ENCODE peak calls at places on chromosomes 12 and 14, in six cellular contexts. C, N, P, L, Y and R are unnamed samples. For H3K4me1, the result is how much of the 10 kb centered on the place peaks cover.

GRCh38 chr12:76623929-76624328 is 64.4 kb upstream of the OSBPL8 start:
- DNase-seq in C (no peak), N (no peak), P (peak), L (no peak), Y (no peak), R (peak)

GRCh38 chr12:89064151-89064550 is 288.1 kb downstream of the DUSP6 start:
- DNase-seq in C (no peak), N (no peak), P (no peak), L (no peak), Y (no peak), R (no peak)

GRCh38 chr12:75852143-75852542 is 179.4 kb downstream of the PHLDA1 start:
- DNase-seq in C (no peak), N (no peak), P (peak), L (no peak), Y (no peak), R (peak)

GRCh38 chr14:81427348-81428058 is 27.4 kb upstream of the STON2 start:
- DNase-seq in C (no peak), N (peak), P (no peak), L (no peak), Y (no peak), R (peak)

GRCh38 chr14:63672417-63673180 is 30.9 kb upstream of the WDR89 start:
- DNase-seq in C (no peak), N (no peak), P (peak), L (no peak), Y (no peak), R (no peak)

GRCh38 chr12:107109726-107110518 is 16.6 kb upstream of the CRY1 start:
- DNase-seq in C (no peak), N (no peak), P (no peak), L (no peak), Y (no peak), R (peak)

GRCh38 chr14:95891742-95892141 is 15.1 kb downstream of the TUNAR start:
- DNase-seq in C (no peak), N (no peak), P (peak), L (no peak), Y (no peak), R (no peak)

GRCh38 chr12:10726945-10727344 is 3.8 kb upstream of the YBX3 start:
- DNase-seq in C (no peak), N (no peak), P (no peak), L (no peak), Y (no peak), R (no peak)

GRCh38 chr12:124383028-124383427 is 88.1 kb downstream of the RFLNA start:
- DNase-seq in C (no peak), N (no peak), P (no peak), L (no peak), Y (no peak), R (no peak)
- H3K4me1 ChIP-seq in C (under half), N (under half), P (half or more), L (half or more), Y (under half), R (under half)

GRCh38 chr12:52183544-52183910 is 8.3 kb downstream of the KRT80 start:
- DNase-seq in C (no peak), N (no peak), P (no peak), L (no peak), Y (no peak), R (no peak)
- H3K4me1 ChIP-seq in C (under half), N (under half), P (under half), L (under half), Y (under half), R (under half)

DNA sequence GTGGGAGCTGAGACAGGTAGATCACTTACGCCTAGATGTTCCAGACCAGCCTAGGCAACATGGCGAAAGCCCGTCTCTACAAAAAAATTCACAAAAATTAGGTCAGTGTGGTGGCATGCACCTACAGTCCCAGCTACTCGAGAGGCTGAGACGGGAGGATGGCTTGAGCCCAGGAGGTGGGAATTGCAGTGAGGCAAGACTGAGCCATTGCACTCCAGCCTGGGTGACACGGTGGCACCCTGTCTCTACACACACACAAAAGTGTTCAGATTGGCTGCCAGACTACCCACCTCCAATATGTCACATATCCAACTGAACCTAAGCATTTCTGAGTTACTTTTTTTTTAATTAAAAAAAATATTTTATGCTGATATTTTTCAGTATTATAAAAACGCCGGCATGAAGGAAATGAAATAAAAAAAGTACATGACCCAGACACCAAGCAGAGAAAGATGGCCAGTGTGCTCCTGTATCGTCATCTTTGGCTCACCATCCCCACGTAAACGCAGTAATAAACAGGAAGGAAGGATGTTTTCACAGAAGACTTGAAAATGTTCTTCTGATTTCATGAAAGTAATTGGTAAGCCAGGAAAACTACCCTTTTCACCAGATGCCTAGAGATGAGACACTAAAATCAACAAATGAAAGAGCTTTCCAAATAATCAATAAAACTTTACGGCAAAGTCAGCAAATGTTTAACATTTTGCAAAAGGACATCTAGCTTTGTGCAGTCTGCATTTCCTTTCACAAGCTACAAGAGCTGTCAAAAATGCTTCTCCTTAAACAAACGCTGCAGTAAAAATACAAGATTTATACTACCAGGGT is 26.4 kb downstream of the CDC42BPB start:
- DNase-seq in C (no peak), N (no peak), P (peak), L (no peak), Y (no peak), R (no peak)
- H3K4me1 ChIP-seq in C (under half), N (under half), P (under half), L (under half), Y (under half), R (under half)

GRCh38 chr12:123083661-123084571 is 67.0 kb downstream of the PITPNM2 start:
- DNase-seq in C (no peak), N (no peak), P (no peak), L (no peak), Y (no peak), R (no peak)

GRCh38 chr12:123089125-123089524 is 61.8 kb downstream of the PITPNM2 start:
- DNase-seq in C (no peak), N (no peak), P (no peak), L (no peak), Y (no peak), R (no peak)

GRCh38 chr12:123085730-123086487 is 65.0 kb downstream of the PITPNM2 start:
- DNase-seq in C (peak), N (no peak), P (peak), L (no peak), Y (peak), R (peak)

GRCh38 chr12:123089631-123090353 is 61.1 kb downstream of the PITPNM2 start:
- DNase-seq in C (no peak), N (no peak), P (peak), L (no peak), Y (no peak), R (no peak)

DNA sequence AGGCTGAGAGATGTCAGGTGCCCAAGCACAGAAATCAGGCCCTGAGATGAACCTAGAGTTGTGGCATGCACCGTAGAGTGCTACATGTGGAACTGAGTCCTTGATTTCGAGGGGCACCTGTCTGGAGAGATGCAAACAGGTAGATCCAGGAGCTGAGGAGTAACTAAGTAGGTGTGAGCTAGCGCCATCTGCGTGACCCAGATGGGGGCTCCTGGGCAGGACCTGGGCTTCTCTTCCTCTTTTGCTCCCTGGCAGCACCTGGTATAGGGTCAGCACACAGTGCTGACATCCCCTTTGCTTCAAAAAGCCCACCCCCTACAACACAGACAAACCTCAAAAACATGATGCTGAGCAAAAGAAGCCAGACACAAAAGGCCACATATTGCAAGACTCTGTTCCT is 65.8 kb downstream of the PITPNM2 start:
- DNase-seq in C (no peak), N (no peak), P (no peak), L (no peak), Y (no peak), R (no peak)
- H3K4me1 ChIP-seq in C (under half), N (under half), P (under half), L (under half), Y (under half), R (under half)

GRCh38 chr14:35337557-35338255 is 45.5 kb downstream of the PSMA6 start:
- DNase-seq in C (no peak), N (no peak), P (no peak), L (no peak), Y (no peak), R (no peak)
- H3K4me1 ChIP-seq in C (half or more), N (under half), P (under half), L (under half), Y (half or more), R (under half)